ENCODE peak calls at places on chromosomes 1 and 21, in four cellular contexts. One of them, this sample, is unnamed.

GRCh38 chr21:31945576-31945975 is 72.8 kb downstream of the HUNK start:
- DNase-seq in HCT116: no peak
- DNase-seq in GM12878: no peak
- DNase-seq in HepG2: no peak
- DNase-seq in this sample: no peak

GRCh38 chr1:51487628-51488027 is 31.4 kb downstream of the EPS15 start:
- DNase-seq in GM12878: no peak
- DNase-seq in HCT116: no peak
- DNase-seq in HepG2: no peak
- DNase-seq in this sample: no peak

GRCh38 chr1:227343201-227343600 is 24.9 kb upstream of the CDC42BPA start:
- DNase-seq in GM12878: no peak
- DNase-seq in HepG2: no peak
- DNase-seq in HCT116: no peak
- DNase-seq in this sample: no peak

GRCh38 chr1:218273757-218274505 is 11.2 kb upstream of the RRP15 start:
- DNase-seq in GM12878: no peak
- DNase-seq in HCT116: no peak
- DNase-seq in HepG2: no peak
- DNase-seq in this sample: no peak

GRCh38 chr1:193104906-193105820 is at the start of gene GLRX2:
- DNase-seq in HepG2: peak
- DNase-seq in HCT116: peak
- DNase-seq in GM12878: no peak
- DNase-seq in this sample: peak

GRCh38 chr1:173190101-173190895 is 16.8 kb downstream of the TNFSF4 start:
- DNase-seq in HepG2: peak
- DNase-seq in GM12878: peak
- DNase-seq in HCT116: peak
- DNase-seq in this sample: peak

GRCh38 chr1:223270155-223270554 is 93.8 kb downstream of the SUSD4 start:
- DNase-seq in HepG2: no peak
- DNase-seq in HCT116: no peak
- DNase-seq in GM12878: no peak
- DNase-seq in this sample: no peak

GRCh38 chr1:151408891-151409290 is 9.5 kb downstream of the PSMB4 start:
- DNase-seq in HepG2: no peak
- DNase-seq in GM12878: no peak
- DNase-seq in HCT116: no peak
- DNase-seq in this sample: no peak

GRCh38 chr1:63773815-63774616 is at the start of gene ROR1:
- DNase-seq in GM12878: no peak
- DNase-seq in HCT116: peak
- DNase-seq in HepG2: peak
- DNase-seq in this sample: peak

GRCh38 chr1:86714159-86714558 is 9.8 kb downstream of the SH3GLB1 start:
- DNase-seq in HCT116: no peak
- DNase-seq in GM12878: no peak
- DNase-seq in HepG2: peak
- DNase-seq in this sample: no peak

GRCh38 chr1:21963477-21964217 is 13.2 kb upstream of the CELA3B start:
- DNase-seq in HepG2: peak
- DNase-seq in GM12878: peak
- DNase-seq in HCT116: peak
- DNase-seq in this sample: peak

GRCh38 chr1:198605426-198605825 is 33.4 kb upstream of the PTPRC start:
- DNase-seq in HCT116: no peak
- DNase-seq in HepG2: no peak
- DNase-seq in GM12878: no peak
- DNase-seq in this sample: no peak

GRCh38 chr1:2355408-2356261 is 35.7 kb downstream of the MORN1 start:
- DNase-seq in HCT116: no peak
- DNase-seq in GM12878: no peak
- DNase-seq in HepG2: no peak
- DNase-seq in this sample: no peak

GRCh38 chr1:2354511-2355407 is 36.6 kb downstream of the MORN1 start:
- DNase-seq in HCT116: no peak
- DNase-seq in HepG2: no peak
- DNase-seq in GM12878: no peak
- DNase-seq in this sample: no peak

GRCh38 chr1:2358072-2358471 is 33.3 kb downstream of the MORN1 start:
- DNase-seq in GM12878: no peak
- DNase-seq in HepG2: no peak
- DNase-seq in HCT116: no peak
- DNase-seq in this sample: no peak

GRCh38 chr1:2356911-2357845 is 34.2 kb downstream of the MORN1 start:
- DNase-seq in HCT116: no peak
- DNase-seq in GM12878: no peak
- DNase-seq in HepG2: no peak
- DNase-seq in this sample: no peak

DNA sequence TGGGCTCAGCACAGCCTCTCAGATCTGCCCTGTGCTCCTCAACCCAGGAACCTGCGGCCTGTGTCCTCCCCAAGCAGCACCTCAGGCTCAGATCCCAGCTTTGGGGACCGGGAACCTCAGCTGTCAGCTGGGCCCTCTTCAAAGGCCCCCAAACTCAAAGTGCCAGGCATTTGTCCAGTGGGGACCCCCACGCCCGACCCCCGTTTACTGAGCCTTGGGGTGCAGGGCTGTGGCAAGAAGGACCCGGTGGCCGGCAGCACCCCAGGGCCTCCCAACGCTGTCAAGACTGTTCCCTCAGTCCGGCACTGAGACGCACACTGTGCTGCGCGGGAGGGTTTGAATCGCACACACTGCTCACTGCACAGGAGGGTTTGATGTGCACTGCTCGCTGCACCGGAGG is 35.0 kb downstream of the MORN1 start:
- DNase-seq in HCT116: no peak
- DNase-seq in HepG2: no peak
- DNase-seq in GM12878: no peak
- DNase-seq in this sample: no peak
- TF ChIP-seq JUND in HCT116: no peak
- TF ChIP-seq JUND in HepG2: no peak
- TF ChIP-seq JUND in GM12878: no peak
- TF ChIP-seq JUND in this sample: no peak

GRCh38 chr1:162635418-162635817 is 3.2 kb downstream of the DDR2 start:
- DNase-seq in HCT116: no peak
- DNase-seq in HepG2: peak
- DNase-seq in GM12878: no peak
- DNase-seq in this sample: no peak

GRCh38 chr1:162641128-162641527 is 8.9 kb downstream of the DDR2 start:
- DNase-seq in HepG2: no peak
- DNase-seq in HCT116: no peak
- DNase-seq in GM12878: no peak
- DNase-seq in this sample: no peak

GRCh38 chr1:162644986-162645314 is 12.7 kb downstream of the DDR2 start:
- DNase-seq in HCT116: no peak
- DNase-seq in HepG2: no peak
- DNase-seq in GM12878: no peak
- DNase-seq in this sample: no peak

DNA sequence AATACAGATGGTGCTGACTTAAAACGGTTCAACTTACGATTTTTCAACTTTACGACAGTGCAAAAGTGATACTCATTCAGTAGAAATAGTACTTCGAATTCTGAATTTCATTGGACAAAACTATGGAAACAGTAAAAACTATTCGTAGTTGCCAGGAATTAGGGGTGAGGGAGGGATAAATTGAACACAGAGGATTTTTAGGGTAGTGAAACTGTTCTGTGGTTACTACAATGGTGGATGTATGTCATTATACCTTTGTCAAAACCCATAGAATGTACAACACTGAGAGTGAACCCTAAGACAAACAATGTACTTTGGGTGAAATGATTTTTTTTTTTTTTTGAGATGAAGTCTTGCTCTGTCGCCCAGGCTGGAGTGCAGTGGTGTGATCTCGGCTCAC is 7.5 kb downstream of the DDR2 start:
- DNase-seq in GM12878: no peak
- DNase-seq in HepG2: no peak
- DNase-seq in HCT116: no peak
- DNase-seq in this sample: no peak
- TF ChIP-seq JUND in GM12878: no peak
- TF ChIP-seq JUND in HepG2: no peak
- TF ChIP-seq JUND in HCT116: no peak
- TF ChIP-seq JUND in this sample: no peak

GRCh38 chr1:2250721-2251281 is 22.7 kb downstream of the SKI start:
- DNase-seq in HCT116: no peak
- DNase-seq in GM12878: no peak
- DNase-seq in HepG2: peak
- DNase-seq in this sample: no peak
- TF ChIP-seq JUND in HCT116: no peak
- TF ChIP-seq JUND in GM12878: no peak
- TF ChIP-seq JUND in HepG2: no peak
- TF ChIP-seq JUND in this sample: no peak

DNA sequence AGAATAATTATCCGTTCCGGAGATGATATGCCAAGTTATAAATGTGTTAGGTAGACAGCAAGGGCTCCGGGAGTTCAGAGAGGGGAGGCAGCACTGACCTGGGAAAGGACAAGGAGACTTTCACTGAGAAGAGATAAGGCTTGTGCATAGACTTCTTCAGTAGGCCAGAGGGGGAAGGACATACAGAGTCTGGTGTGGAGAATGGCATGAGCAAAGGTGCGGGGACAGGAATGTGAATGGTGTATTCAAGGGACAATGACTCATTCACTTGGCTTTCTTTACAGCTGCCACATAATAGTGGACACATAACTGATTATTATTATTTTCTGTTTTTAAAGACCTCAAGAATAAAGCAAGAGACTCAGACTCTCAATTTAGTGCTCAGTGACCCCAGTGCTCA is 24.9 kb upstream of the ACBD6 start:
- DNase-seq in HepG2: peak
- DNase-seq in GM12878: no peak
- DNase-seq in HCT116: no peak
- DNase-seq in this sample: no peak
- TF ChIP-seq JUND in HepG2: no peak
- TF ChIP-seq JUND in GM12878: no peak
- TF ChIP-seq JUND in HCT116: peak
- TF ChIP-seq JUND in this sample: no peak

DNA sequence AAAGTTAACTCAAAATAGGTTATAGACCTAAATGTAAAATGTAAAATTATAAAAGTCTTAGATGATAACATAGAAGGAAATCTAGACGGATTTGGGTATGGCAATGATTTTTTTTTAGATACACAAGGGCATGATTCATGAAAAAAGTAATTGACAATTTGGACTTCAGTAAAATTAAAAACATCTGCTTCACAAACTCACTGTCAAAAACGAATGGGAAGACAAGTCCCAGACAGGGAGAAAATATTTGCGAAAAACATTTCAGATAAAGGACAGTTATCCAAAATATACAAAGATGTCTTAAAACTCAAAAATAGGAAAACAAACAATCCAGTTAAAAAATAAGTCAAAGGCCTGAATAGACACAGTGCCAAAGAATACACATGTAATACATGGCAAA is 9.7 kb upstream of the PTGS2 start:
- DNase-seq in HCT116: no peak
- DNase-seq in GM12878: no peak
- DNase-seq in HepG2: no peak
- DNase-seq in this sample: no peak
- TF ChIP-seq JUND in HCT116: no peak
- TF ChIP-seq JUND in GM12878: no peak
- TF ChIP-seq JUND in HepG2: no peak
- TF ChIP-seq JUND in this sample: no peak

GRCh38 chr1:196128835-196129234 is 479.4 kb downstream of the KCNT2 start:
- DNase-seq in HCT116: no peak
- DNase-seq in GM12878: no peak
- DNase-seq in HepG2: no peak
- DNase-seq in this sample: no peak
- TF ChIP-seq JUND in HCT116: no peak
- TF ChIP-seq JUND in GM12878: no peak
- TF ChIP-seq JUND in HepG2: no peak
- TF ChIP-seq JUND in this sample: no peak

GRCh38 chr1:116580446-116581322 is 9.9 kb upstream of the CD58 start:
- DNase-seq in HCT116: no peak
- DNase-seq in GM12878: no peak
- DNase-seq in HepG2: no peak
- DNase-seq in this sample: no peak
- TF ChIP-seq JUND in HCT116: no peak
- TF ChIP-seq JUND in GM12878: no peak
- TF ChIP-seq JUND in HepG2: no peak
- TF ChIP-seq JUND in this sample: no peak

This sample was measured in T47D.